ENCODE peak calls at places on chromosomes 6 and 20, in eight cellular contexts. One of them, this sample, is unnamed.

GRCh38 chr6:106525885-106526280 is 103.4 kb downstream of the RTN4IP1 start:
- DNase-seq in brain microvascular endothelial cell: no peak
- DNase-seq in GM12865: no peak
- DNase-seq in pancreas: no peak
- DNase-seq in fibroblast of the aortic adventitia: no peak
- DNase-seq in psoas muscle: no peak
- DNase-seq in Peyer's patch: no peak
- DNase-seq in dorsolateral prefrontal cortex: no peak
- DNase-seq in this sample: no peak

GRCh38 chr20:17391108-17391771 is 139.9 kb downstream of the BFSP1 start:
- DNase-seq in brain microvascular endothelial cell: no peak
- DNase-seq in GM12865: no peak
- DNase-seq in pancreas: no peak
- DNase-seq in fibroblast of the aortic adventitia: no peak
- DNase-seq in psoas muscle: no peak
- DNase-seq in Peyer's patch: no peak
- DNase-seq in dorsolateral prefrontal cortex: no peak
- DNase-seq in this sample: no peak

GRCh38 chr6:27791182-27791939 is 120.8 kb downstream of the OR2B2 start:
- DNase-seq in brain microvascular endothelial cell: peak; percentile 88
- DNase-seq in GM12865: peak; percentile 82
- DNase-seq in pancreas: peak; percentile 39
- DNase-seq in fibroblast of the aortic adventitia: peak; percentile 89
- DNase-seq in psoas muscle: peak; percentile 57
- DNase-seq in Peyer's patch: peak; percentile 60
- DNase-seq in dorsolateral prefrontal cortex: no peak
- DNase-seq in this sample: peak; percentile 77

GRCh38 chr6:150865406-150866146 is at the start of gene MTHFD1L:
- DNase-seq in brain microvascular endothelial cell: peak; percentile 82
- DNase-seq in GM12865: peak; percentile 88
- DNase-seq in pancreas: peak; percentile 73
- DNase-seq in fibroblast of the aortic adventitia: peak; percentile 94
- DNase-seq in psoas muscle: peak; percentile 77
- DNase-seq in Peyer's patch: peak; percentile 82
- DNase-seq in dorsolateral prefrontal cortex: peak; percentile 74
- DNase-seq in this sample: peak; percentile 92

GRCh38 chr20:32252189-32252588 is 25.3 kb upstream of the KIF3B start:
- DNase-seq in brain microvascular endothelial cell: no peak
- DNase-seq in GM12865: peak; percentile 22
- DNase-seq in pancreas: no peak
- DNase-seq in fibroblast of the aortic adventitia: no peak
- DNase-seq in psoas muscle: no peak
- DNase-seq in Peyer's patch: no peak
- DNase-seq in dorsolateral prefrontal cortex: no peak
- DNase-seq in this sample: no peak

GRCh38 chr6:27161946-27162603 is 85.4 kb upstream of the PRSS16 start:
- DNase-seq in brain microvascular endothelial cell: peak; percentile 80
- DNase-seq in GM12865: peak; percentile 62
- DNase-seq in pancreas: no peak
- DNase-seq in fibroblast of the aortic adventitia: peak; percentile 76
- DNase-seq in psoas muscle: no peak
- DNase-seq in Peyer's patch: no peak
- DNase-seq in dorsolateral prefrontal cortex: no peak
- DNase-seq in this sample: peak; percentile 54

GRCh38 chr20:12355185-12355584 is 437.5 kb downstream of the BTBD3 start:
- DNase-seq in brain microvascular endothelial cell: no peak
- DNase-seq in GM12865: no peak
- DNase-seq in pancreas: no peak
- DNase-seq in fibroblast of the aortic adventitia: no peak
- DNase-seq in psoas muscle: no peak
- DNase-seq in Peyer's patch: no peak
- DNase-seq in dorsolateral prefrontal cortex: no peak
- DNase-seq in this sample: no peak

GRCh38 chr6:56335733-56336132 is 88.4 kb upstream of the COL21A1 start:
- DNase-seq in brain microvascular endothelial cell: peak; percentile 62
- DNase-seq in GM12865: no peak
- DNase-seq in pancreas: no peak
- DNase-seq in fibroblast of the aortic adventitia: peak; percentile 92
- DNase-seq in psoas muscle: no peak
- DNase-seq in Peyer's patch: no peak
- DNase-seq in dorsolateral prefrontal cortex: no peak
- DNase-seq in this sample: peak; percentile 84

GRCh38 chr6:130116273-130116672 is 97.9 kb downstream of the L3MBTL3 start:
- DNase-seq in brain microvascular endothelial cell: no peak
- DNase-seq in GM12865: peak; percentile 41
- DNase-seq in pancreas: no peak
- DNase-seq in fibroblast of the aortic adventitia: no peak
- DNase-seq in psoas muscle: no peak
- DNase-seq in Peyer's patch: no peak
- DNase-seq in dorsolateral prefrontal cortex: no peak
- DNase-seq in this sample: no peak

GRCh38 chr6:118722820-118723526 is 71.6 kb upstream of the CEP85L start:
- DNase-seq in brain microvascular endothelial cell: no peak
- DNase-seq in GM12865: no peak
- DNase-seq in pancreas: no peak
- DNase-seq in fibroblast of the aortic adventitia: no peak
- DNase-seq in psoas muscle: no peak
- DNase-seq in Peyer's patch: no peak
- DNase-seq in dorsolateral prefrontal cortex: no peak
- DNase-seq in this sample: no peak

GRCh38 chr6:87487555-87487954 is 14.8 kb downstream of the SLC35A1 start:
- DNase-seq in brain microvascular endothelial cell: peak; percentile 4
- DNase-seq in GM12865: no peak
- DNase-seq in pancreas: no peak
- DNase-seq in fibroblast of the aortic adventitia: no peak
- DNase-seq in psoas muscle: no peak
- DNase-seq in Peyer's patch: no peak
- DNase-seq in dorsolateral prefrontal cortex: no peak
- DNase-seq in this sample: peak; percentile 4

GRCh38 chr6:164927288-164928040 is 381.9 kb downstream of the C6orf118 start:
- DNase-seq in brain microvascular endothelial cell: peak; percentile 52
- DNase-seq in GM12865: peak; percentile 61
- DNase-seq in pancreas: peak; percentile 28
- DNase-seq in fibroblast of the aortic adventitia: peak; percentile 54
- DNase-seq in psoas muscle: peak; percentile 84
- DNase-seq in Peyer's patch: peak; percentile 60
- DNase-seq in dorsolateral prefrontal cortex: peak; percentile 91
- DNase-seq in this sample: peak; percentile 53

GRCh38 chr20:59958626-59959025 is 403 bp downstream of the CDH26 start:
- DNase-seq in brain microvascular endothelial cell: no peak
- DNase-seq in GM12865: no peak
- DNase-seq in pancreas: no peak
- DNase-seq in fibroblast of the aortic adventitia: no peak
- DNase-seq in psoas muscle: no peak
- DNase-seq in Peyer's patch: no peak
- DNase-seq in dorsolateral prefrontal cortex: no peak
- DNase-seq in this sample: no peak

GRCh38 chr20:50271201-50271600 is 80.6 kb downstream of the CEBPB start:
- DNase-seq in brain microvascular endothelial cell: no peak
- DNase-seq in GM12865: no peak
- DNase-seq in pancreas: no peak
- DNase-seq in fibroblast of the aortic adventitia: no peak
- DNase-seq in psoas muscle: peak; percentile 22
- DNase-seq in Peyer's patch: no peak
- DNase-seq in dorsolateral prefrontal cortex: no peak
- DNase-seq in this sample: no peak

GRCh38 chr20:59032023-59032712 is at the start of gene ATP5F1E:
- DNase-seq in brain microvascular endothelial cell: peak; percentile 93
- DNase-seq in GM12865: peak; percentile 98
- DNase-seq in pancreas: peak; percentile 94
- DNase-seq in fibroblast of the aortic adventitia: peak; percentile 86
- DNase-seq in psoas muscle: peak; percentile 98
- DNase-seq in Peyer's patch: peak; percentile 99
- DNase-seq in dorsolateral prefrontal cortex: peak; percentile 98
- DNase-seq in this sample: peak; percentile 95

GRCh38 chr6:31702421-31702818 is 704 bp downstream of the ABHD16A start:
- DNase-seq in brain microvascular endothelial cell: peak; percentile 13
- DNase-seq in GM12865: no peak
- DNase-seq in pancreas: no peak
- DNase-seq in fibroblast of the aortic adventitia: no peak
- DNase-seq in psoas muscle: no peak
- DNase-seq in Peyer's patch: no peak
- DNase-seq in dorsolateral prefrontal cortex: no peak
- DNase-seq in this sample: no peak

GRCh38 chr6:11275598-11275997 is 43.1 kb upstream of the NEDD9 start:
- DNase-seq in brain microvascular endothelial cell: no peak
- DNase-seq in GM12865: peak; percentile 83
- DNase-seq in pancreas: no peak
- DNase-seq in fibroblast of the aortic adventitia: no peak
- DNase-seq in psoas muscle: no peak
- DNase-seq in Peyer's patch: peak; percentile 64
- DNase-seq in dorsolateral prefrontal cortex: no peak
- DNase-seq in this sample: no peak

GRCh38 chr6:111096246-111096645 is 8.9 kb downstream of the SLC16A10 start:
- DNase-seq in brain microvascular endothelial cell: no peak
- DNase-seq in GM12865: peak; percentile 43
- DNase-seq in pancreas: peak; percentile 82
- DNase-seq in fibroblast of the aortic adventitia: no peak
- DNase-seq in psoas muscle: no peak
- DNase-seq in Peyer's patch: peak; percentile 72
- DNase-seq in dorsolateral prefrontal cortex: no peak
- DNase-seq in this sample: no peak

GRCh38 chr20:37991506-37992302 is 41.6 kb downstream of the TTI1 start:
- DNase-seq in brain microvascular endothelial cell: no peak
- DNase-seq in GM12865: peak; percentile 12
- DNase-seq in pancreas: no peak
- DNase-seq in fibroblast of the aortic adventitia: no peak
- DNase-seq in psoas muscle: no peak
- DNase-seq in Peyer's patch: no peak
- DNase-seq in dorsolateral prefrontal cortex: no peak
- DNase-seq in this sample: no peak

GRCh38 chr20:37995856-37996625 is 37.2 kb downstream of the TTI1 start:
- DNase-seq in brain microvascular endothelial cell: no peak
- DNase-seq in GM12865: no peak
- DNase-seq in pancreas: no peak
- DNase-seq in fibroblast of the aortic adventitia: no peak
- DNase-seq in psoas muscle: no peak
- DNase-seq in Peyer's patch: no peak
- DNase-seq in dorsolateral prefrontal cortex: no peak
- DNase-seq in this sample: no peak

GRCh38 chr20:37997516-37997915 is 35.7 kb downstream of the TTI1 start:
- DNase-seq in brain microvascular endothelial cell: no peak
- DNase-seq in GM12865: no peak
- DNase-seq in pancreas: no peak
- DNase-seq in fibroblast of the aortic adventitia: no peak
- DNase-seq in psoas muscle: no peak
- DNase-seq in Peyer's patch: no peak
- DNase-seq in dorsolateral prefrontal cortex: no peak
- DNase-seq in this sample: no peak

GRCh38 chr20:37992802-37993538 is 40.3 kb downstream of the TTI1 start:
- DNase-seq in brain microvascular endothelial cell: peak; percentile 79
- DNase-seq in GM12865: peak; percentile 52
- DNase-seq in pancreas: no peak
- DNase-seq in fibroblast of the aortic adventitia: peak; percentile 81
- DNase-seq in psoas muscle: peak; percentile 74
- DNase-seq in Peyer's patch: no peak
- DNase-seq in dorsolateral prefrontal cortex: no peak
- DNase-seq in this sample: peak; percentile 93

GRCh38 chr20:37994512-37994911 is 38.7 kb downstream of the TTI1 start:
- DNase-seq in brain microvascular endothelial cell: peak; percentile 50
- DNase-seq in GM12865: no peak
- DNase-seq in pancreas: no peak
- DNase-seq in fibroblast of the aortic adventitia: no peak
- DNase-seq in psoas muscle: peak; percentile 70
- DNase-seq in Peyer's patch: no peak
- DNase-seq in dorsolateral prefrontal cortex: no peak
- DNase-seq in this sample: peak; percentile 41
- H3K4me3 ChIP-seq in brain microvascular endothelial cell: no peak overlapping the region
- H3K4me3 ChIP-seq in GM12865: no peak overlapping the region
- H3K4me3 ChIP-seq in pancreas: no peak overlapping the region
- H3K4me3 ChIP-seq in fibroblast of the aortic adventitia: no peak overlapping the region
- H3K4me3 ChIP-seq in psoas muscle: no peak overlapping the region
- H3K4me3 ChIP-seq in Peyer's patch: no peak overlapping the region
- H3K4me3 ChIP-seq in dorsolateral prefrontal cortex: no peak overlapping the region
- H3K4me3 ChIP-seq in this sample: no peak overlapping the region

DNA sequence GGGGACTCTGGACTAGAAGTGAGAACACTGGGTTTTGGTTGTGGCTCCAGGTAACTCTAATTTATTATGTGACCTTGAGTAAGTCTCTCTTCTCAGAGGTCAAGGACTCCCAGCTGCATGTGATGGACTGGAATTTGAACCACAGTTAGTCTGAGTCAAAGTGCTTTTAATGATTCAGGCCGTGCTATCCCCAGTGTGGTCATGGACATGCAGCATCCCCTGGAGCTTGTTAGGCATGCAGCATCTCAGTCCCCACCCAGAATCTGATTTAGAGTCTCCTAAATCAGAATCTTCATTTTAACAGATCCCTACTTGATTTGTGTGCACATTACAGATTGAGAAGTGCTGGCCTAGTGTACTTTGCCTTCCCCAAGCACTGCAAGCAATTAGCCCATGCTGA is 74.2 kb downstream of the TOX2 start:
- DNase-seq in brain microvascular endothelial cell: peak; percentile 13
- DNase-seq in GM12865: no peak
- DNase-seq in pancreas: no peak
- DNase-seq in fibroblast of the aortic adventitia: peak; percentile 27
- DNase-seq in psoas muscle: no peak
- DNase-seq in Peyer's patch: no peak
- DNase-seq in dorsolateral prefrontal cortex: no peak
- DNase-seq in this sample: peak; percentile 52
- TF ChIP-seq CTCF in brain microvascular endothelial cell: peak; percentile 43
- TF ChIP-seq CTCF in GM12865: no peak
- TF ChIP-seq CTCF in pancreas: no peak
- TF ChIP-seq CTCF in fibroblast of the aortic adventitia: peak; percentile 6
- TF ChIP-seq CTCF in psoas muscle: no peak
- TF ChIP-seq CTCF in Peyer's patch: no peak
- TF ChIP-seq CTCF in dorsolateral prefrontal cortex: no peak
- TF ChIP-seq CTCF in this sample: peak; percentile 51

GRCh38 chr6:161236091-161236633 is 37.7 kb downstream of the AGPAT4 start:
- DNase-seq in brain microvascular endothelial cell: no peak
- DNase-seq in GM12865: peak; percentile 51
- DNase-seq in pancreas: no peak
- DNase-seq in fibroblast of the aortic adventitia: no peak
- DNase-seq in psoas muscle: no peak
- DNase-seq in Peyer's patch: no peak
- DNase-seq in dorsolateral prefrontal cortex: no peak
- DNase-seq in this sample: no peak
- H3K4me3 ChIP-seq in brain microvascular endothelial cell: no peak overlapping the region
- H3K4me3 ChIP-seq in GM12865: peak overlapping the region; percentile 33
- H3K4me3 ChIP-seq in pancreas: no peak overlapping the region
- H3K4me3 ChIP-seq in fibroblast of the aortic adventitia: no peak overlapping the region
- H3K4me3 ChIP-seq in psoas muscle: no peak overlapping the region
- H3K4me3 ChIP-seq in Peyer's patch: no peak overlapping the region
- H3K4me3 ChIP-seq in dorsolateral prefrontal cortex: no peak overlapping the region
- H3K4me3 ChIP-seq in this sample: no peak overlapping the region

DNA sequence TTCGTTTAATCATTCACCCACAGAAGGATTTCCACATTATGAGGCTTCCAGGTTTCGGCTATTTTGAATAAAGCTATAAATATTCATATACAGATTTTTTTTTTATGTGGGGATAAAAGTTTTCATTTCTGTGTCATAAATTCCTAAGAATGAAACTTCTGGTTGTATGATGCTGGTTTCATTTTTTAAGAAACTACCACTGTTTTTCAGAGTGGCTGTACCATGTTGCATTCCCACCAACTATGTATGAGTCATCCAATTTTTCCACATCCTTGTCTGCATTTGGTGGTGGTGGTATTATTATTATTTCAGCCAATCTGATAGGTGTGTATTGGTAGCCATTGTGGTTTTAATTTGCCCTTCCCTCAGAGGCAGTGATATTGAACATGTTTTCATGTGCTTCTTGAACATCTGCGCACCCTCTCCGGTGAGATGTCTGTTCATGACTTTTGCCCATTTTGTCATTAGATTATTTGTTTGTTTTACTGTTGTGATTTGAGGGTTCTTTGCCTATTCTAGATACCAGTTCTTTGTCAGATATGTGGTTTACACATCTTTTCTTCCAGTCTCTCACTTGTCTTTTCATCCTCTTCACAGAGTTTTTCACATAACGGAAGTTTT is 75.5 kb downstream of the DOK5 start:
- DNase-seq in brain microvascular endothelial cell: peak; percentile 25
- DNase-seq in GM12865: no peak
- DNase-seq in pancreas: no peak
- DNase-seq in fibroblast of the aortic adventitia: peak; percentile 40
- DNase-seq in psoas muscle: no peak
- DNase-seq in Peyer's patch: no peak
- DNase-seq in dorsolateral prefrontal cortex: no peak
- DNase-seq in this sample: peak; percentile 5
- TF ChIP-seq CTCF in brain microvascular endothelial cell: no peak
- TF ChIP-seq CTCF in GM12865: no peak
- TF ChIP-seq CTCF in pancreas: no peak
- TF ChIP-seq CTCF in fibroblast of the aortic adventitia: no peak
- TF ChIP-seq CTCF in psoas muscle: no peak
- TF ChIP-seq CTCF in Peyer's patch: no peak
- TF ChIP-seq CTCF in dorsolateral prefrontal cortex: no peak
- TF ChIP-seq CTCF in this sample: no peak